ENCODE peak calls at places on chromosome 4, in four cellular contexts. M is HepG2, V is GM12878, B is H1. Z is an unnamed sample.

GRCh38 chr4:18975916-18976610 is 954.5 kb upstream of the LCORL start:
- DNase-seq in V (no peak), B (no peak), M (no peak), Z (no peak)

GRCh38 chr4:115053313-115053712 is 60.1 kb downstream of the NDST4 start:
- DNase-seq in V (no peak), M (no peak), B (no peak), Z (no peak)

GRCh38 chr4:77193511-77194236 is 36.7 kb downstream of the CCNG2 start:
- DNase-seq in V (peak), M (no peak), B (peak), Z (no peak)

GRCh38 chr4:77593993-77594392 is 11.6 kb upstream of the CXCL13 start:
- DNase-seq in V (no peak), M (no peak), B (no peak), Z (no peak)

GRCh38 chr4:53497446-53498069 is 93.7 kb downstream of the LNX1 start:
- DNase-seq in B (no peak), V (no peak), M (peak), Z (no peak)

GRCh38 chr4:123158576-123158975 is 236.2 kb upstream of the NUDT6 start:
- DNase-seq in B (no peak), V (no peak), M (no peak), Z (no peak)

GRCh38 chr4:127783026-127783769 is 1.1 kb downstream of the HSPA4L start:
- DNase-seq in B (peak), M (peak), V (no peak), Z (peak)

GRCh38 chr4:68407868-68408190 is 39.4 kb upstream of the TMPRSS11E start:
- DNase-seq in B (no peak), V (no peak), M (no peak), Z (no peak)

GRCh38 chr4:155807021-155807420 is 48.2 kb downstream of the GUCY1B1 start:
- DNase-seq in M (no peak), B (no peak), V (no peak), Z (no peak)

GRCh38 chr4:180542445-180543100 is 1700.6 kb upstream of the TENM3 start:
- DNase-seq in V (no peak), B (no peak), M (no peak), Z (peak)

GRCh38 chr4:28555851-28556250 is 1695.2 kb downstream of the STIM2 start:
- DNase-seq in B (no peak), M (no peak), V (no peak), Z (no peak)

GRCh38 chr4:71241467-71242401 is 97.1 kb upstream of the SLC4A4 start:
- DNase-seq in V (no peak), B (no peak), M (no peak), Z (no peak)

GRCh38 chr4:159366966-159367365 is 264.1 kb downstream of the RAPGEF2 start:
- DNase-seq in B (no peak), M (peak), V (no peak), Z (no peak)

GRCh38 chr4:174663254-174663653 is 141.0 kb upstream of the HPGD start:
- DNase-seq in M (no peak), B (no peak), V (no peak), Z (no peak)

GRCh38 chr4:41379230-41379629 is 122.5 kb downstream of the UCHL1 start:
- DNase-seq in M (no peak), V (no peak), B (no peak), Z (no peak)

GRCh38 chr4:85402371-85402770 is 72.6 kb upstream of the ARHGAP24 start:
- DNase-seq in B (no peak), M (no peak), V (no peak), Z (no peak)

GRCh38 chr4:169103966-169104412 is 93.9 kb upstream of the CBR4 start:
- DNase-seq in M (no peak), V (no peak), B (peak), Z (no peak)

GRCh38 chr4:102625232-102625930 is 124.2 kb downstream of the NFKB1 start:
- DNase-seq in V (no peak), B (no peak), M (peak), Z (no peak)

GRCh38 chr4:54942735-54943134 is 182.7 kb downstream of the KDR start:
- DNase-seq in B (no peak), V (no peak), M (no peak), Z (no peak)

GRCh38 chr4:35525192-35525978 is 718.9 kb downstream of the ARAP2 start:
- DNase-seq in M (no peak), B (peak), V (no peak), Z (no peak)

GRCh38 chr4:136713140-136713539 is 819.2 kb downstream of the PCDH18 start:
- DNase-seq in V (no peak), B (no peak), M (no peak), Z (no peak)

GRCh38 chr4:95095352-95095974 is 337.7 kb downstream of the BMPR1B start:
- DNase-seq in B (no peak), V (no peak), M (peak), Z (peak)

GRCh38 chr4:128916832-128917231 is 107.3 kb downstream of the JADE1 start:
- DNase-seq in V (peak), B (no peak), M (no peak), Z (no peak)

GRCh38 chr4:79653871-79654270 is 245.8 kb upstream of the GK2 start:
- DNase-seq in V (no peak), B (no peak), M (no peak), Z (no peak)

GRCh38 chr4:118745357-118745756 is 60.2 kb downstream of the METTL14 start:
- DNase-seq in V (no peak), B (no peak), M (no peak), Z (no peak)

GRCh38 chr4:150255610-150256580 is 177.7 kb downstream of the DCLK2 start:
- DNase-seq in M (no peak), V (no peak), B (no peak), Z (no peak)

GRCh38 chr4:94409947-94410346 is 41.8 kb upstream of the PDLIM5 start:
- DNase-seq in B (no peak), M (no peak), V (no peak), Z (no peak)

GRCh38 chr4:100340534-100341364 is 150.5 kb upstream of the DDIT4L start:
- DNase-seq in B (no peak), M (no peak), V (no peak), Z (no peak)
- TF ChIP-seq RAD21 in B (no peak), M (no peak), V (no peak), Z (no peak)

GRCh38 chr4:140633154-140633553 is 64.4 kb upstream of the UCP1 start:
- DNase-seq in M (no peak), B (no peak), V (no peak), Z (no peak)

GRCh38 chr4:140626982-140627381 is 58.2 kb upstream of the UCP1 start:
- DNase-seq in B (no peak), V (no peak), M (no peak), Z (no peak)

GRCh38 chr4:140628016-140628415 is 59.3 kb upstream of the UCP1 start:
- DNase-seq in B (no peak), V (no peak), M (no peak), Z (no peak)

GRCh38 chr4:140633951-140634350 is 65.2 kb upstream of the UCP1 start:
- DNase-seq in V (no peak), M (no peak), B (no peak), Z (no peak)

GRCh38 chr4:140630246-140630645 is 61.5 kb upstream of the UCP1 start:
- DNase-seq in M (no peak), V (no peak), B (no peak), Z (no peak)
- TF ChIP-seq JUND in M (no peak), V (no peak), B (no peak), Z (no peak)

DNA sequence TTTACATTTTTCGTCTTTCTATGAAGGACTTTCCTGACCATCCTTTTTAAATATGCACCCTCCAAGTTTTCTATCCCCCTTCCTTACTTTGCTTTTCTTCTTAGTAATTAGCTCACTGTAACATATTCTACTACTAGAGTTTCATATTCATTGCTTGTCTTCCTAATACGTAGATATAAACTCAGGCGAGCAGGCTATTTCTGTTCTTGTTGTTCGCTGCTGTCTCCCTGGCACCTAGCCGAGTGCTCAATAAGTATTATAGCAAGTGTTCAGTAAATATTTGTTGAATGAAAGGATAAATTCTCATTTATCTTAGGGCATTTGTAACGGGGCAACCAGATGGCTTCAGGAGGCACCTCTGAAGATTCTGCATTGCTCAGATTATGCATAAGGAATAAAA is 6.8 kb upstream of the RHOH start:
- DNase-seq in B (no peak), V (no peak), M (no peak), Z (no peak)
- TF ChIP-seq RAD21 in B (no peak), V (no peak), M (no peak), Z (no peak)

GRCh38 chr4:573122-573892 is 2.8 kb downstream of the TMEM271 start:
- DNase-seq in M (no peak), B (no peak), V (no peak), Z (no peak)

GRCh38 chr4:574346-575161 is 1.5 kb downstream of the TMEM271 start:
- DNase-seq in V (no peak), B (peak), M (no peak), Z (no peak)

GRCh38 chr4:576245-576821 is at the start of gene TMEM271:
- DNase-seq in V (no peak), B (peak), M (no peak), Z (no peak)

GRCh38 chr4:576991-577498 is 950 bp upstream of the TMEM271 start:
- DNase-seq in M (no peak), V (no peak), B (no peak), Z (no peak)

GRCh38 chr4:575281-576141 is 584 bp downstream of the TMEM271 start:
- DNase-seq in M (no peak), V (no peak), B (peak), Z (no peak)
- TF ChIP-seq JUND in M (no peak), V (no peak), B (no peak), Z (no peak)

DNA sequence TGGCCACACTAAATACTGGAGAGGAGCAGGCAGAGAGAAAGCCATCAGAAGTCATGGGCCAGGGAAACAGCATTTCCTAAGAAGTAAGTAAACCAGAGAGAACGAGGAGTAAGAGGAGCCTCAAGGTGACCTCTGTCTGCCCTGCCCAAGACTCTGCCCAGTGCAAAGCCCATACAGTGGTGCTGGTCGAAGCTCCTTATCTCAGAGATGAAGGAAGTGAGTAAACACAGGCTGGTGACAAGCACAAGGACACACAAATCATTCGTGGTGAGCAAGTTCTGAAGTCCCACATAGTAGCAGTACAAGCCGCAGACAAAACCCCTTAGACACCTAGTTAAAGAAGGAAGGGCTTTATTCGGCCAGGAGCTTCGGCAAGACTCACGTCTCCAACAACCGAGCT is 62.7 kb downstream of the DCTD start:
- DNase-seq in V (no peak), M (no peak), B (no peak), Z (no peak)
- TF ChIP-seq RAD21 in V (no peak), M (no peak), B (no peak), Z (no peak)

DNA sequence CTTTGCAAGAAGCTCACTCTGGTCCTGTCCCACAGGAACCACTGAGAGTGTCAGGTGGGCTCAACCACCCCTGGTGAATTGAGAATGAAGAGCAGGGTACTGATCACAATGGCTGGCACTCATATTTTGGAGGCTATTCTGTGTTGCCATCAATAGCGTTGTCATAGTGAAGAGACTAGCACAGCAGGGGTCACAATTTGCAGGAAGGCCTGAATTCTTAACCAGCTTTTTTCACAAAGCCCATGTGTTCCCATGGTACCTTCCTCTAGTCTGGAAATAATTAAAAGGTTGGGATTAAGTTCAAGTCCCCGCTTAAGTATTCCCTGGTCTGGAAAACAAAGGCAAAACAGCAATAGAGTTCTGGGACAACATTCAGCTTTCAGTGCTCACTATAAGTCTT is 1051.7 kb downstream of the C4orf33 start:
- DNase-seq in B (no peak), M (no peak), V (no peak), Z (no peak)
- TF ChIP-seq JUND in B (no peak), M (no peak), V (no peak), Z (no peak)

GRCh38 chr4:140220053-140220452 is 66.1 kb upstream of the MAML3 start:
- DNase-seq in M (no peak), V (no peak), B (peak), Z (no peak)

GRCh38 chr4:140219567-140219966 is 65.6 kb upstream of the MAML3 start:
- DNase-seq in B (peak), V (no peak), M (no peak), Z (no peak)

GRCh38 chr4:140227286-140227685 is 73.3 kb upstream of the MAML3 start:
- DNase-seq in M (no peak), V (no peak), B (peak), Z (no peak)

GRCh38 chr4:140222175-140222574 is 68.2 kb upstream of the MAML3 start:
- DNase-seq in M (no peak), V (no peak), B (no peak), Z (no peak)

GRCh38 chr4:140223056-140223810 is 69.2 kb upstream of the MAML3 start:
- DNase-seq in M (no peak), B (no peak), V (no peak), Z (peak)
- TF ChIP-seq RAD21 in M (no peak), B (no peak), V (no peak), Z (no peak)

DNA sequence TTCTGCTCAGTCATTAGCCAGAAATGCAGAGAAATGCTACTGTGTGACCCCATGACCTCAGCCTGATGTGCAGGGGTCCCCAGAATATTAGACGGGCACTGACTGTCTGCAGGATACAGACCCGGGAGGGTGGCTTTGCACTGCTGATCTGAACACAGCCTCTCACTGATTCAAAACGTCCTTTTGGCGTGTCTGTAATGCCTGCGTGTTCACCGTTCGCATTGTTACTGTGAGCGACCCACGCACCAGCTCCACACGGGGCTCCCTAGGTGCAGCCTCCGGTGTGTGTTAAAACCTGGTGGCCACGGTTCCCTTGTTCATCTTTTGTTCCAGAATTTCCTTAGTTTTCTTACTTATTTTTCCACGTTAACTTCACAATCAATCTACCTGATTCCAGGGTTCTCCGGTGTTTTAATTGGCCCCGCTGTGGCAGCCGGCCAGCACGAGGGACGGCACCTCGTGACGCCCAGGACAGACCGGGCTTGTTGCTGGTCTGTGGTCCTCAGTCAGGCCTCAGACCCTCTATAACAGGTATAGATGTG is 32.0 kb upstream of the SPON2 start:
- DNase-seq in B (peak), V (no peak), M (no peak), Z (no peak)
- TF ChIP-seq JUND in B (no peak), V (no peak), M (no peak), Z (no peak)

GRCh38 chr4:146161243-146161642 is 14.3 kb upstream of the LSM6 start:
- DNase-seq in B (no peak), M (no peak), V (no peak), Z (no peak)

GRCh38 chr4:146165840-146166239 is 9.7 kb upstream of the LSM6 start:
- DNase-seq in B (no peak), V (no peak), M (no peak), Z (no peak)
- TF ChIP-seq RAD21 in B (no peak), V (no peak), M (no peak), Z (no peak)

DNA sequence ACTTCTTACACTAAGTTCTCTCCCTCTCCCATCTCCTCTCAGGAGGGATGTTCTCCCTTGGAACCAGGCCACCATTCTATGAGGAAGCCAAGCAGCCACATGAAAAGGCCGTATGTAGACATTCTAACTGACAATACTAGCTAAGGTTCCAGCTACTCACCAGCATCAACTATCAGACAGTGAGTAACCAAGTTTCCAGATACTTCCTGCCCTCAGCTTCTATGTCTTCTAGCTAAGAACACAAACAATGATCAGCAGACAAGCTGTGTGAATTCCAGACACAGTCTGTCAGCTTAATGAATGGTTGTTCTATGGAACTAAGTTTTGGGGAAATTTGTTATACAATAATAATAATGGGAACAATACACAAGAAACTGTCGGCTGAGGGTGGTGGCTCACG is 50.8 kb downstream of the SMIM14 start:
- DNase-seq in B (peak), M (no peak), V (no peak), Z (no peak)
- TF ChIP-seq JUND in B (no peak), M (no peak), V (no peak), Z (no peak)